ENCODE peak calls at places on chromosomes 2 and 18, in nine cellular contexts. E is GM12891, U is ovary, I is heart left ventricle, G is adrenal gland, K is tibial nerve, Z is esophagus squamous epithelium, H is stomach, P is lower leg skin. S is an unnamed sample.

GRCh38 chr2:7180641-7181370 is 263.6 kb downstream of the RNF144A start:
- DNase-seq in E (no peak), U (no peak), I (no peak), G (no peak), K (no peak), Z (no peak), H (no peak), P (no peak), S (no peak)

GRCh38 chr2:84435331-84436081 is 23.6 kb downstream of the SUCLG1 start:
- DNase-seq in E (no peak), U (no peak), I (no peak), G (peak; percentile 26), K (no peak), Z (no peak), H (no peak), P (no peak), S (no peak)

GRCh38 chr2:175937216-175937615 is 64.9 kb downstream of the LNPK start:
- DNase-seq in E (no peak), U (no peak), I (no peak), G (no peak), K (no peak), Z (no peak), H (no peak), P (no peak), S (no peak)

GRCh38 chr2:49068613-49069012 is 85.7 kb downstream of the FSHR start:
- DNase-seq in E (no peak), U (no peak), I (no peak), G (no peak), K (no peak), Z (no peak), H (no peak), P (no peak), S (no peak)

GRCh38 chr2:70887550-70888229 is 48.0 kb upstream of the ATP6V1B1 start:
- DNase-seq in E (no peak), U (no peak), I (no peak), G (peak; percentile 33), K (no peak), Z (no peak), H (peak; percentile 40), P (no peak), S (peak; percentile 76)

GRCh38 chr2:24111407-24111861 is 11.7 kb downstream of the PFN4 start:
- DNase-seq in E (no peak), U (no peak), I (no peak), G (no peak), K (no peak), Z (no peak), H (no peak), P (no peak), S (no peak)

GRCh38 chr2:96900237-96900636 is 30.4 kb upstream of the SEMA4C start:
- DNase-seq in E (no peak), U (no peak), I (no peak), G (no peak), K (no peak), Z (no peak), H (no peak), P (no peak), S (no peak)

GRCh38 chr18:67932261-67932660 is 415.7 kb upstream of the DSEL start:
- DNase-seq in E (no peak), U (no peak), I (no peak), G (no peak), K (no peak), Z (no peak), H (no peak), P (no peak), S (no peak)

GRCh38 chr2:199310654-199311275 is 147.0 kb downstream of the SATB2 start:
- DNase-seq in E (no peak), U (no peak), I (no peak), G (no peak), K (no peak), Z (no peak), H (no peak), P (no peak), S (no peak)

GRCh38 chr2:173962036-173962435 is 3.1 kb downstream of the SP3 start:
- DNase-seq in E (no peak), U (no peak), I (no peak), G (no peak), K (no peak), Z (no peak), H (no peak), P (no peak), S (no peak)

GRCh38 chr2:56456791-56457190 is 273.0 kb downstream of the CCDC85A start:
- DNase-seq in E (no peak), U (no peak), I (no peak), G (no peak), K (no peak), Z (no peak), H (no peak), P (no peak), S (no peak)

GRCh38 chr2:195364015-195364965 is 292.7 kb upstream of the SLC39A10 start:
- DNase-seq in E (no peak), U (no peak), I (no peak), G (no peak), K (no peak), Z (no peak), H (no peak), P (no peak), S (no peak)

GRCh38 chr2:102120261-102121259 is 22.0 kb upstream of the IL1R1 start:
- DNase-seq in E (no peak), U (no peak), I (no peak), G (no peak), K (no peak), Z (no peak), H (peak; percentile 60), P (no peak), S (no peak)

GRCh38 chr2:23595021-23595420 is 210.0 kb downstream of the KLHL29 start:
- DNase-seq in E (no peak), U (no peak), I (peak; percentile 8), G (no peak), K (no peak), Z (no peak), H (no peak), P (no peak), S (no peak)

GRCh38 chr2:42261531-42262195 is 92.5 kb downstream of the EML4 start:
- DNase-seq in E (no peak), U (no peak), I (no peak), G (no peak), K (no peak), Z (no peak), H (no peak), P (no peak), S (no peak)

GRCh38 chr2:191824403-191824802 is 22.5 kb downstream of the CAVIN2 start:
- DNase-seq in E (no peak), U (no peak), I (no peak), G (no peak), K (no peak), Z (no peak), H (no peak), P (no peak), S (no peak)

GRCh38 chr2:44167908-44168683 is 579 bp upstream of the PPM1B start:
- DNase-seq in E (peak; percentile 87), U (peak; percentile 98), I (peak; percentile 96), G (peak; percentile 100), K (peak; percentile 99), Z (peak; percentile 100), H (peak; percentile 99), P (peak; percentile 100), S (peak; percentile 99)
- TF ChIP-seq POLR2A in E (peak; percentile 60), U (peak; percentile 71), I (peak; percentile 47), G (peak; percentile 26), K (peak; percentile 42), Z (no peak), H (no peak), P (no peak), S (peak; percentile 25)

GRCh38 chr18:61735564-61736102 is 157.2 kb downstream of the RNF152 start:
- DNase-seq in E (no peak), U (no peak), I (no peak), G (no peak), K (no peak), Z (no peak), H (no peak), P (no peak), S (no peak)
- TF ChIP-seq POLR2A in E (no peak), U (no peak), I (no peak), G (no peak), K (no peak), Z (no peak), H (no peak), P (no peak), S (no peak)

GRCh38 chr2:127419448-127420038 is 1.3 kb downstream of the PROC start:
- DNase-seq in E (no peak), U (no peak), I (no peak), G (no peak), K (no peak), Z (no peak), H (peak; percentile 20), P (no peak), S (no peak)
- TF ChIP-seq POLR2A in E (no peak), U (no peak), I (no peak), G (no peak), K (no peak), Z (no peak), H (no peak), P (no peak), S (no peak)

GRCh38 chr2:201660293-201660895 is 17.1 kb upstream of the TMEM237 start:
- DNase-seq in E (no peak), U (no peak), I (no peak), G (no peak), K (no peak), Z (no peak), H (no peak), P (no peak), S (no peak)

GRCh38 chr2:201656102-201656501 is 12.8 kb upstream of the TMEM237 start:
- DNase-seq in E (no peak), U (no peak), I (no peak), G (no peak), K (no peak), Z (no peak), H (no peak), P (no peak), S (no peak)

GRCh38 chr2:201649442-201649841 is 6.1 kb upstream of the TMEM237 start:
- DNase-seq in E (no peak), U (no peak), I (no peak), G (no peak), K (no peak), Z (no peak), H (no peak), P (no peak), S (no peak)

GRCh38 chr2:201656740-201657139 is 13.4 kb upstream of the TMEM237 start:
- DNase-seq in E (no peak), U (no peak), I (no peak), G (no peak), K (no peak), Z (no peak), H (no peak), P (no peak), S (no peak)

DNA sequence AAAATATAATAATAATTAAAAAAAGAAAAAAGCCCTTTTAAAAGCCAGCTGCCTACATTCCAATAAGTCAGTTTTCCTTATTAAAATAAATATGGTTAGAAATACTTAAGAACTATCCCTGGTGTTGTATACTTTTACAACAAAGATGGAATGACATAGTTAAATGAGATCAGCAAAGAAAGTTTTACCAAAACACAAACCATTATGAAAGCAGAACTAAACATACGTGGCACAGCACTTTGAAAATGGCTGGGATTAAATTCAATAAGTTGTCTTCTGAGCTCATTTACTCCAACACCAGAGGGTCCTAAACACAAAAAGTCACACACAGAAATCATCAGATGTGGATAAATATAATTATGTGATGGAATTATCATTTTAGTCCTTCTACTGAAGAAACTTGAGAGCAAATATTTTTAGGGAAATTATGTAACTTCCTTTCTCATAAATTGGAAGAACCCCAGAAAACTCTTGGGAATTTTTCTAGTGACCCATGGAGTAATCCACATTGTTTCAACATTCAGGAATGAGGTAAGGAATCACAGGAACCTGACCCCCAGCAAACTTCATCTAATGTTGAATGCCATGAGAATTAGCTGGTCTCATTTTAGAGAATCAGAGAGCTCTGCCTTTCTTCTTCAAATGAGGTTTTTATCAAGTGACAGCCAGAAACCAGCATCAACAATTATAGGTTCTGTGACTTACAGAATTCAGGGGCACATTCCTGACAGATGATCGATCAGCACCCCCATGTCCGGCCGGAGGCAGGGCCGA is 11.5 kb upstream of the TMEM237 start:
- DNase-seq in E (no peak), U (no peak), I (no peak), G (no peak), K (no peak), Z (no peak), H (no peak), P (no peak), S (no peak)
- TF ChIP-seq POLR2A in E (no peak), U (no peak), I (no peak), G (no peak), K (no peak), Z (no peak), H (no peak), P (no peak), S (no peak)